ENCODE peak calls at places on chromosomes 6 and 20, in five cellular contexts. V is fibroblast of the aortic adventitia, Z is LNCaP clone FGC, Y is cardiac muscle cell, F is tibial nerve. B is an unnamed sample.

GRCh38 chr6:110944681-110945151 is 13.8 kb upstream of the GTF3C6 start:
- DNase-seq in V (peak; percentile 74), Z (no peak), Y (no peak), F (no peak), B (peak; percentile 95)

GRCh38 chr6:146154197-146154596 is 125.3 kb downstream of the GRM1 start:
- DNase-seq in V (no peak), Z (no peak), Y (no peak), F (no peak), B (no peak)

GRCh38 chr6:108170607-108171290 is 4.9 kb downstream of the NR2E1 start:
- DNase-seq in V (no peak), Z (no peak), Y (no peak), F (no peak), B (no peak)

GRCh38 chr6:44247338-44248302 is 719 bp downstream of the HSP90AB1 start:
- DNase-seq in V (peak; percentile 53), Z (no peak), Y (peak; percentile 71), F (peak; percentile 75), B (peak; percentile 49)

GRCh38 chr20:48614593-48615274 is 213.1 kb downstream of the PREX1 start:
- DNase-seq in V (no peak), Z (no peak), Y (no peak), F (no peak), B (no peak)

GRCh38 chr6:25939593-25939992 is 9.1 kb upstream of the SLC17A2 start:
- DNase-seq in V (no peak), Z (no peak), Y (no peak), F (no peak), B (no peak)

GRCh38 chr6:42431877-42432276 is 19.8 kb downstream of the TRERF1 start:
- DNase-seq in V (no peak), Z (no peak), Y (no peak), F (no peak), B (no peak)

GRCh38 chr6:122059918-122060317 is 339.5 kb upstream of the HSF2 start:
- DNase-seq in V (no peak), Z (no peak), Y (no peak), F (no peak), B (no peak)

GRCh38 chr20:50464725-50465650 is 45.2 kb upstream of the PTPN1 start:
- DNase-seq in V (no peak), Z (no peak), Y (no peak), F (no peak), B (no peak)

GRCh38 chr6:81237226-81237625 is 515.3 kb downstream of the TENT5A start:
- DNase-seq in V (no peak), Z (no peak), Y (no peak), F (no peak), B (peak; percentile 73)

GRCh38 chr20:34953960-34954359 is 1.6 kb downstream of the GSS start:
- DNase-seq in V (no peak), Z (no peak), Y (no peak), F (no peak), B (no peak)

GRCh38 chr6:125906158-125906998 is 50.2 kb upstream of the HINT3 start:
- DNase-seq in V (peak; percentile 54), Z (no peak), Y (peak; percentile 34), F (peak; percentile 26), B (peak; percentile 38)

GRCh38 chr6:25585225-25585624 is 66.8 kb upstream of the SCGN start:
- DNase-seq in V (no peak), Z (no peak), Y (no peak), F (no peak), B (no peak)

GRCh38 chr6:39896701-39897100 is 37.6 kb downstream of the MOCS1 start:
- DNase-seq in V (no peak), Z (no peak), Y (no peak), F (no peak), B (no peak)

GRCh38 chr20:46850416-46850815 is 44.2 kb upstream of the EYA2 start:
- DNase-seq in V (no peak), Z (no peak), Y (no peak), F (no peak), B (no peak)

GRCh38 chr20:36112112-36112511 is 42.4 kb upstream of the EPB41L1 start:
- DNase-seq in V (no peak), Z (peak; percentile 78), Y (no peak), F (no peak), B (no peak)

GRCh38 chr6:149438855-149439254 is 38.8 kb downstream of the SUMO4 start:
- DNase-seq in V (no peak), Z (no peak), Y (no peak), F (no peak), B (no peak)

GRCh38 chr6:157789861-157790260 is 33.2 kb upstream of the SNX9 start:
- DNase-seq in V (no peak), Z (no peak), Y (no peak), F (no peak), B (no peak)

GRCh38 chr20:33728463-33728862 is 3.3 kb upstream of the ZNF341 start:
- DNase-seq in V (no peak), Z (no peak), Y (no peak), F (no peak), B (no peak)

GRCh38 chr6:132819405-132820145 is 5.2 kb downstream of the RPS12 start:
- DNase-seq in V (peak; percentile 13), Z (no peak), Y (no peak), F (no peak), B (peak; percentile 63)

GRCh38 chr6:78770766-78771165 is 96.6 kb upstream of the IRAK1BP1 start:
- DNase-seq in V (peak; percentile 5), Z (no peak), Y (no peak), F (no peak), B (peak; percentile 1)

GRCh38 chr20:63309261-63310071 is 16.5 kb downstream of the COL20A1 start:
- DNase-seq in V (peak; percentile 35), Z (no peak), Y (peak; percentile 72), F (no peak), B (peak; percentile 20)

GRCh38 chr6:143157146-143157545 is 96.5 kb downstream of the AIG1 start:
- DNase-seq in V (no peak), Z (no peak), Y (no peak), F (no peak), B (no peak)

GRCh38 chr6:33241968-33242367 is 29.7 kb downstream of the VPS52 start:
- DNase-seq in V (no peak), Z (no peak), Y (no peak), F (no peak), B (no peak)

GRCh38 chr6:149162924-149163323 is 154.6 kb upstream of the TAB2 start:
- DNase-seq in V (no peak), Z (no peak), Y (no peak), F (no peak), B (no peak)

GRCh38 chr6:89411269-89412070 is 603 bp downstream of the RRAGD start:
- DNase-seq in V (no peak), Z (no peak), Y (peak; percentile 85), F (no peak), B (no peak)

GRCh38 chr20:5526516-5526915 is 209.8 kb upstream of the PROKR2 start:
- DNase-seq in V (no peak), Z (no peak), Y (no peak), F (no peak), B (no peak)

DNA sequence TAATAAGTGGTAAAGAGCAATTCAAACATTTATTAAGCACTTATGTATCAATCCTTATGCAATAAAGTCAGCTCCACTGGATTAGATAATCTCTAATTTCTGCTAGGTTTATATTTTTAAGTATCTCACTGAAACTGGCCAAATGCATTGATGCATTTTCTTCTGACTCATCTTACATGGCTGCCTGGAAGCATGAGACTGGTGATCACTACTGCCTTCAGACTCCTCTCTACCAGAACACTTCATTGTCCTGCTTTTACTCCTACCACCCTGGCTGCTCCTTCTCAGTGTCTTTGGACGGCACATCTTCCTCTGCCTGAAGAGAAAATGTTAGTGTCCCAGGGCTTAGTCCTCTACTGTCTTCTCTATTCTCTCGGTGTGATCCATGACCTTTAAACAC is 7.4 kb downstream of the CEP85L start:
- DNase-seq in V (peak; percentile 26), Z (no peak), Y (no peak), F (no peak), B (peak; percentile 45)
- H3K4me3 ChIP-seq in V (no peak overlapping the region), Z (no peak overlapping the region), Y (no peak overlapping the region), F (no peak overlapping the region), B (no peak overlapping the region)

GRCh38 chr6:104789770-104790190 is 69.9 kb downstream of the HACE1 start:
- DNase-seq in V (peak; percentile 55), Z (no peak), Y (peak; percentile 17), F (no peak), B (peak; percentile 46)
- TF ChIP-seq CTCF in V (peak; percentile 28), Z (peak; percentile 49), Y (peak; percentile 30), F (no peak), B (peak; percentile 23)

GRCh38 chr6:162728177-162728571 is 400 bp downstream of the PACRG start:
- DNase-seq in V (no peak), Z (no peak), Y (no peak), F (no peak), B (peak; percentile 11)
- H3K4me3 ChIP-seq in V (peak overlapping the region; percentile 65), Z (peak overlapping the region; percentile 69), Y (no peak overlapping the region), F (peak overlapping the region; percentile 82), B (peak overlapping the region; percentile 62)

GRCh38 chr6:13574149-13574570 is 241 bp upstream of the SIRT5 start:
- DNase-seq in V (peak; percentile 87), Z (peak; percentile 75), Y (peak; percentile 96), F (peak; percentile 79), B (peak; percentile 86)
- TF ChIP-seq CTCF in V (peak; percentile 61), Z (peak; percentile 52), Y (peak; percentile 47), F (peak; percentile 75), B (peak; percentile 32)

GRCh38 chr20:58128635-58129625 is 99.5 kb downstream of the ANKRD60 start:
- DNase-seq in V (no peak), Z (no peak), Y (no peak), F (no peak), B (no peak)
- H3K4me3 ChIP-seq in V (no peak overlapping the region), Z (no peak overlapping the region), Y (no peak overlapping the region), F (no peak overlapping the region), B (no peak overlapping the region)

DNA sequence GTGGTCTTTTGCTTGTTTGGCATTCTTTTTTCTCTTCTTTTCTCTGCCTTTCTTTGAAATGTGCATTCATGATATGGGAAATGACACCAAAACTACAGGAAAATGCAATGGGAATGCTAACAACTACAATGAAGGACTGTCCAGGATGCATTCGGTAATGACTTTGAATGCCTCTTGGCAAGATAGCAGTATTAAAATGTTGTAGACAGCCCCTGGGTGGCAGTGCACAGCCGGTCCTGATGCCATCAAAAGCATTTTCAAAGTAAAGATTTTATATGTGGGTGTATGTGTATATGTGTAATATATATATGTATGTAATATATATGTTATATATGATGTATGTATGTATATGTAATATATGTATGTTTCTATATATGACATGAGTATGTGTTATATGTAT is 218.9 kb upstream of the MMS22L start:
- DNase-seq in V (no peak), Z (no peak), Y (peak; percentile 14), F (no peak), B (no peak)
- TF ChIP-seq CTCF in V (no peak), Z (peak; percentile 34), Y (no peak), F (no peak), B (no peak)